ENCODE peak calls at places on chromosomes 4 and X, in five cellular contexts. One of them, this sample, is unnamed.

GRCh38 chrX:112368371-112368770 is 285.8 kb upstream of the TRPC5 start:
- DNase-seq in GM20000: no peak
- DNase-seq in NB4: peak
- DNase-seq in stomach: no peak
- DNase-seq in fibroblast of lung: no peak
- DNase-seq in this sample: no peak

GRCh38 chr4:6198278-6198677 is 2.1 kb downstream of the JAKMIP1 start:
- DNase-seq in GM20000: no peak
- DNase-seq in NB4: no peak
- DNase-seq in fibroblast of lung: no peak
- DNase-seq in stomach: no peak
- DNase-seq in this sample: no peak

GRCh38 chrX:77009691-77010090 is 437.5 kb upstream of the FGF16 start:
- DNase-seq in NB4: no peak
- DNase-seq in stomach: no peak
- DNase-seq in GM20000: no peak
- DNase-seq in fibroblast of lung: peak
- DNase-seq in this sample: no peak

GRCh38 chrX:115013705-115014104 is 3.7 kb downstream of the IL13RA2 start:
- DNase-seq in NB4: no peak
- DNase-seq in fibroblast of lung: peak
- DNase-seq in stomach: no peak
- DNase-seq in GM20000: no peak
- DNase-seq in this sample: no peak

GRCh38 chr4:159312236-159312635 is 209.4 kb downstream of the RAPGEF2 start:
- DNase-seq in GM20000: no peak
- DNase-seq in NB4: no peak
- DNase-seq in fibroblast of lung: peak
- DNase-seq in stomach: no peak
- DNase-seq in this sample: no peak

GRCh38 chr4:45453258-45453841 is 670.5 kb downstream of the GABRG1 start:
- DNase-seq in stomach: no peak
- DNase-seq in fibroblast of lung: peak
- DNase-seq in GM20000: peak
- DNase-seq in NB4: peak
- DNase-seq in this sample: no peak

GRCh38 chrX:67780694-67781109 is 236.9 kb downstream of the AR start:
- DNase-seq in GM20000: no peak
- DNase-seq in fibroblast of lung: peak
- DNase-seq in stomach: peak
- DNase-seq in NB4: peak
- DNase-seq in this sample: peak

GRCh38 chrX:137432609-137433008 is 133.3 kb upstream of the ZIC3 start:
- DNase-seq in NB4: peak
- DNase-seq in stomach: no peak
- DNase-seq in GM20000: peak
- DNase-seq in fibroblast of lung: no peak
- DNase-seq in this sample: no peak

GRCh38 chr4:159487284-159487747 is 384.4 kb downstream of the RAPGEF2 start:
- DNase-seq in GM20000: peak
- DNase-seq in NB4: peak
- DNase-seq in fibroblast of lung: peak
- DNase-seq in stomach: peak
- DNase-seq in this sample: no peak

GRCh38 chrX:145178268-145178667 is 69.0 kb upstream of the SPANXN1 start:
- DNase-seq in GM20000: no peak
- DNase-seq in fibroblast of lung: no peak
- DNase-seq in NB4: peak
- DNase-seq in stomach: no peak
- DNase-seq in this sample: no peak
- TF ChIP-seq CTCF in GM20000: no peak
- TF ChIP-seq CTCF in fibroblast of lung: no peak
- TF ChIP-seq CTCF in NB4: no peak
- TF ChIP-seq CTCF in stomach: no peak
- TF ChIP-seq CTCF in this sample: no peak

GRCh38 chr4:122305853-122306252 is 73.0 kb upstream of the ADAD1 start:
- DNase-seq in stomach: no peak
- DNase-seq in fibroblast of lung: no peak
- DNase-seq in GM20000: no peak
- DNase-seq in NB4: no peak
- DNase-seq in this sample: no peak

GRCh38 chr4:122300776-122301175 is 78.0 kb upstream of the ADAD1 start:
- DNase-seq in stomach: no peak
- DNase-seq in NB4: no peak
- DNase-seq in GM20000: no peak
- DNase-seq in fibroblast of lung: no peak
- DNase-seq in this sample: no peak
- TF ChIP-seq CTCF in stomach: no peak
- TF ChIP-seq CTCF in NB4: no peak
- TF ChIP-seq CTCF in GM20000: no peak
- TF ChIP-seq CTCF in fibroblast of lung: peak
- TF ChIP-seq CTCF in this sample: no peak

DNA sequence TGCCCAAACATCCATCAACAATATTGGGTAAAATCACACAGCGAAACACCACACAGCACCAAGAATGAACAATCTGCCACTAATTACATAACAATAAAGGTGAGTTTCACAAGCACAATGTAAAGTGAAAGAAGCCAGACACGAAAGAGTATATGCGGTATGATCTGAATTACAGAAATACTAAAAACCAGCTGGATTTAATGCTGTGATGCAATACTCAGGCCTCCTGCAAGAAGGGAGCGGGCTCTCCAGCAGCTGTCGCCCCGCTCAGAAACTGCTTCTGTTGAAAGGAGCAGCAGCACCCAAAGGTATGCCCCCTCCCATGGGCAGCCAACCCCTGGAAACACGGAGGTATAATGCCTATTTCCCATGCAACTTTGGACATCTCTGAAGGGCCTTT is 77.0 kb downstream of the PAPSS1 start:
- DNase-seq in NB4: no peak
- DNase-seq in GM20000: no peak
- DNase-seq in stomach: no peak
- DNase-seq in fibroblast of lung: no peak
- DNase-seq in this sample: no peak
- TF ChIP-seq CTCF in NB4: no peak
- TF ChIP-seq CTCF in GM20000: no peak
- TF ChIP-seq CTCF in stomach: no peak
- TF ChIP-seq CTCF in fibroblast of lung: no peak
- TF ChIP-seq CTCF in this sample: no peak

DNA sequence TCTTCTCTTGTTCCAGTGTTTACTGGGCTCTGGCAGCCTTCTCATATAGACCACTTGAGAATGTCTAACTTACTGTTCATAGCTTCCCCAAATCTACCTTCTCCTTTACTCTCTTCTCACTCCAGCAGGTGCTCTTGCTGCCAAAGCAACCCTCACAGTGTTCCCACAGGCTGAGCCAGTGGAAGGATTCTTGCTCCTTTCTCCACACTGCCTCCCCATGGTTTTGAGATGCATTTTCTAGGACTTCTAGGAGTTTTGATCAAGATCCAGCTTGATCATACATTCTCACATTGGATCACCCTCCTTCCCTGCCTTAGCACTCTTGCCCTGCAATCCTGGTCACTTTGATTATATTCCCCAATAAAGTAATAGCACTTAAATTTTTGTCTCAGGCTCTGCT is 230.8 kb downstream of the TMEM47 start:
- DNase-seq in GM20000: no peak
- DNase-seq in fibroblast of lung: no peak
- DNase-seq in stomach: no peak
- DNase-seq in NB4: no peak
- DNase-seq in this sample: no peak
- TF ChIP-seq CTCF in GM20000: no peak
- TF ChIP-seq CTCF in fibroblast of lung: peak
- TF ChIP-seq CTCF in stomach: no peak
- TF ChIP-seq CTCF in NB4: no peak
- TF ChIP-seq CTCF in this sample: no peak

GRCh38 chr4:154623995-154624394 is 11.5 kb upstream of the FGG start:
- DNase-seq in GM20000: no peak
- DNase-seq in NB4: no peak
- DNase-seq in stomach: no peak
- DNase-seq in fibroblast of lung: no peak
- DNase-seq in this sample: no peak

GRCh38 chr4:154630307-154630706 is 17.9 kb upstream of the FGG start:
- DNase-seq in stomach: no peak
- DNase-seq in GM20000: no peak
- DNase-seq in fibroblast of lung: no peak
- DNase-seq in NB4: no peak
- DNase-seq in this sample: no peak

GRCh38 chr4:154622598-154622997 is 10.1 kb upstream of the FGG start:
- DNase-seq in fibroblast of lung: peak
- DNase-seq in GM20000: peak
- DNase-seq in NB4: peak
- DNase-seq in stomach: no peak
- DNase-seq in this sample: no peak

DNA sequence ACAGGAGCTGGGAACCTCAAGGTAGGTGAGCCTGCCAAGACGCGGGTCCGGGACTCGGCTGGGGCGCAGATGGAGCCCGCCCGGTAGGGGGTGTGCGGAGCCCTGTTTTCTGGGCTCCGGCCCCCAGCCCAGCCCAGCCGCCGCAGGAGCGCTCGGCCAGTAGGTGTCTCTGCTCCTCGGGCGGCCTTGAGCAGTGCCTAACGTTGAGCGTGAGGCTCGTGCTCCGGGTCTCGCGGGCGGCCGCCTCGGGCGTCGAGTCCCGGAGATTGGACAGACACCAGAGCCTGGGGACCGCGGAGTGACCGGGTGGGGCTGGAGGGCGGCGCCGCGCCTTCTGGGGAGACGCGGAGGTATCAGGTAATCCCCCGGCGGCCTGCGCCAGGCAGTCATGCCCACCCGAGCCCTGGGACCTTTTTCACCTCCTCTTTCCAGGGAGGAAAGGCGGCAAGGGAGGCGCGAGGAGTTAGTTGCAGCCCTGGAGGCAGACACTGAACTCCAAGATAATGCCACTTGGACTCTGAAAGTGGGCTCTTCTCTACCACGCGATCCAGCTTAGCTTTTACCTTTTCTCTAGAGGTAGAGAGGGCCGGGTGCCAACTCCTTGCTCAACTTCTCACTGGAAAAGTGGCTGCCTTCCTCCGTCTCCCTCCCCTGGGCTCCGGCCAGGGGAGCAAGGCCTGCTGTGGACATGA is 14.5 kb upstream of the FGG start:
- DNase-seq in fibroblast of lung: peak
- DNase-seq in NB4: peak
- DNase-seq in GM20000: peak
- DNase-seq in stomach: peak
- DNase-seq in this sample: peak
- TF ChIP-seq CTCF in fibroblast of lung: peak
- TF ChIP-seq CTCF in NB4: peak
- TF ChIP-seq CTCF in GM20000: peak
- TF ChIP-seq CTCF in stomach: no peak
- TF ChIP-seq CTCF in this sample: peak

GRCh38 chrX:46547857-46548256 is 2.6 kb upstream of the ZNF674 start:
- DNase-seq in fibroblast of lung: peak
- DNase-seq in NB4: no peak
- DNase-seq in GM20000: no peak
- DNase-seq in stomach: no peak
- DNase-seq in this sample: no peak

GRCh38 chrX:46543441-46543840 is 1.8 kb downstream of the ZNF674 start:
- DNase-seq in fibroblast of lung: no peak
- DNase-seq in stomach: no peak
- DNase-seq in GM20000: no peak
- DNase-seq in NB4: peak
- DNase-seq in this sample: no peak

GRCh38 chrX:46549914-46550313 is 4.7 kb upstream of the ZNF674 start:
- DNase-seq in NB4: no peak
- DNase-seq in GM20000: no peak
- DNase-seq in fibroblast of lung: no peak
- DNase-seq in stomach: no peak
- DNase-seq in this sample: no peak

GRCh38 chrX:46545111-46546005 is at the start of gene ZNF674:
- DNase-seq in NB4: peak
- DNase-seq in GM20000: peak
- DNase-seq in fibroblast of lung: peak
- DNase-seq in stomach: peak
- DNase-seq in this sample: peak
- TF ChIP-seq CTCF in NB4: peak
- TF ChIP-seq CTCF in GM20000: no peak
- TF ChIP-seq CTCF in fibroblast of lung: no peak
- TF ChIP-seq CTCF in stomach: no peak
- TF ChIP-seq CTCF in this sample: peak

DNA sequence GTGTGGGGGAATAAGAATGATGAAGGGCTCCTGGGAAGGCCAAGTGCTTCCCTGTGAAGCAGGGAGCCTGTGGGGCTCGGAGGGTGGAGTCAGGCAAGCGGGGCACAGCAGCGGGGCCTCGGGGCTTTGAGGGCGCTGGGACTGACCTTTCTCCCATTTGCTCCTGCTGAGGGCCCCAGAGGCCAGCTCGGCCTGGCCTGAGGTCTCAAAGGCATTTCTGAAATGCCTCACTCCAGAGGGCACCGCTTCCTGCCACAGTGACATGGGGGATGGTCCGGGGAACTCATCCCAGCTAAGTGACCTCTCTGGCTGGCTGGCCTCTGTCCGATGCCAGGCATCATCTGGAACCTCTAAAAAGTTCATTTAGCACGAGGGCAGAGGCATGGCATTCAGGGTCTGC is 98.8 kb upstream of the STX18 start:
- DNase-seq in GM20000: no peak
- DNase-seq in fibroblast of lung: no peak
- DNase-seq in NB4: no peak
- DNase-seq in stomach: no peak
- DNase-seq in this sample: peak
- TF ChIP-seq CTCF in GM20000: no peak
- TF ChIP-seq CTCF in fibroblast of lung: no peak
- TF ChIP-seq CTCF in NB4: no peak
- TF ChIP-seq CTCF in stomach: no peak
- TF ChIP-seq CTCF in this sample: no peak

GRCh38 chrX:154092371-154092770 is 5.1 kb downstream of the MECP2 start:
- DNase-seq in NB4: peak
- DNase-seq in stomach: no peak
- DNase-seq in fibroblast of lung: no peak
- DNase-seq in GM20000: no peak
- DNase-seq in this sample: no peak
- TF ChIP-seq CTCF in NB4: no peak
- TF ChIP-seq CTCF in stomach: no peak
- TF ChIP-seq CTCF in fibroblast of lung: no peak
- TF ChIP-seq CTCF in GM20000: no peak
- TF ChIP-seq CTCF in this sample: no peak